ENCODE peak calls at places on chromosomes 13 and 19, in six cellular contexts. H is ovary, O is thyroid gland, P is A549, E is transverse colon, F is IMR-90. L is an unnamed sample.

GRCh38 chr19:2813235-2814160 is 6.2 kb upstream of the ZNF554 start:
- DNase-seq in E (no peak), O (no peak), H (no peak), F (no peak), P (no peak), L (no peak)

GRCh38 chr19:38142176-38143035 is 81.6 kb downstream of the DPF1 start:
- DNase-seq in O (peak; percentile 8), F (peak; percentile 28), H (peak; percentile 81), P (peak; percentile 98), E (peak; percentile 15), L (peak; percentile 29)

GRCh38 chr13:78177306-78177705 is 258.7 kb upstream of the EDNRB start:
- DNase-seq in O (no peak), H (no peak), F (no peak), E (no peak), P (no peak), L (no peak)

GRCh38 chr13:106354961-106355360 is 180.5 kb downstream of the EFNB2 start:
- DNase-seq in O (no peak), F (no peak), P (no peak), H (no peak), E (peak; percentile 48), L (no peak)

GRCh38 chr13:111131610-111132009 is 16.5 kb downstream of the ARHGEF7 start:
- DNase-seq in H (no peak), F (no peak), O (no peak), E (no peak), P (no peak), L (no peak)

GRCh38 chr19:3507371-3508120 is 1.4 kb downstream of the FZR1 start:
- DNase-seq in O (peak; percentile 44), E (peak; percentile 46), F (no peak), H (peak; percentile 59), P (no peak), L (peak; percentile 41)

GRCh38 chr13:75612354-75612753 is 23.8 kb upstream of the LMO7 start:
- DNase-seq in H (no peak), F (peak; percentile 43), P (no peak), O (no peak), E (no peak), L (no peak)

GRCh38 chr13:26727633-26728032 is 33.0 kb downstream of the GPR12 start:
- DNase-seq in F (no peak), H (no peak), P (no peak), O (no peak), E (no peak), L (no peak)

GRCh38 chr13:46598820-46599180 is 45.8 kb downstream of the LRCH1 start:
- DNase-seq in P (no peak), H (no peak), E (no peak), F (no peak), O (no peak), L (no peak)

GRCh38 chr19:55635856-55636440 is 4.9 kb upstream of the ZNF580 start:
- DNase-seq in H (no peak), F (no peak), P (no peak), E (no peak), O (no peak), L (no peak)

GRCh38 chr19:19423322-19423721 is 17.8 kb downstream of the GATAD2A start:
- DNase-seq in F (no peak), E (no peak), O (no peak), H (no peak), P (no peak), L (no peak)

GRCh38 chr19:8641908-8642547 is 11.6 kb downstream of the NFILZ start:
- DNase-seq in H (no peak), P (peak; percentile 38), O (no peak), F (peak; percentile 65), E (no peak), L (no peak)

GRCh38 chr19:20273951-20274578 is 107.1 kb downstream of the ZNF486 start:
- DNase-seq in F (no peak), E (no peak), O (peak; percentile 87), H (no peak), P (no peak), L (no peak)

GRCh38 chr13:31090096-31090495 is 71.6 kb downstream of the HSPH1 start:
- DNase-seq in O (no peak), P (no peak), H (no peak), E (no peak), F (no peak), L (no peak)

GRCh38 chr19:58355215-58355796 is 2.0 kb upstream of the A1BG start:
- DNase-seq in O (no peak), P (no peak), E (no peak), F (no peak), H (no peak), L (no peak)

GRCh38 chr19:24054044-24054935 is 32.7 kb upstream of the ZNF254 start:
- DNase-seq in H (no peak), E (no peak), O (no peak), F (peak; percentile 95), P (peak; percentile 13), L (no peak)

DNA sequence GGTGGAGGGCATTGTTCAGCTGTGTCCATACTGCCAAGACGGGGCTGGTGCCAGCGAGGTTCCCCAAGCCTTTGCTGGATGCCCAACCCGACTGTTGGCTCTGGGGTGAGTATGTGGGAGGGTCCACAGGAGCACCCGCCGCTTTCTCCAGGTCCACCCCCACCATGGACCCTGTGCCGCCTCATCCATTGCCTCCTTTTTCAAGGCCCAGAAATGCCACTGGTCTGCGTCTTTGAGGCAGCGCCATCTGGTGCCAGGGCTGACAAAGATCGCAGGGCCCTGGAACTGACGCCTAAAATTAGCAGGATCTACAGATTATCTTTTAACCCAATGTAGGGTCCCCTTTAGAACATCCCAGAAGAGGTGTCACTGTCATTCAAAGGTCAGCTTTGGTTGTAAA is 34.6 kb downstream of the NFIX start:
- DNase-seq in H (no peak), E (peak; percentile 64), P (no peak), F (no peak), O (no peak), L (peak; percentile 45)
- TF ChIP-seq CTCF in H (no peak), E (peak; percentile 55), P (peak; percentile 31), F (peak; percentile 29), O (peak; percentile 13), L (peak; percentile 29)

GRCh38 chr19:48745208-48745995 is 1.3 kb downstream of the IZUMO1 start:
- DNase-seq in P (peak; percentile 86), H (no peak), E (peak; percentile 47), F (peak; percentile 57), O (peak; percentile 56), L (peak; percentile 75)

GRCh38 chr19:48750351-48750750 is 2.1 kb downstream of the FUT1 start:
- DNase-seq in O (no peak), E (no peak), P (no peak), H (no peak), F (no peak), L (peak; percentile 47)

GRCh38 chr19:48746120-48746519 is 589 bp downstream of the IZUMO1 start:
- DNase-seq in E (no peak), P (no peak), F (no peak), O (no peak), H (no peak), L (no peak)

GRCh38 chr19:48749571-48750198 is 2.8 kb downstream of the FUT1 start:
- DNase-seq in E (no peak), O (no peak), F (no peak), H (no peak), P (no peak), L (no peak)

DNA sequence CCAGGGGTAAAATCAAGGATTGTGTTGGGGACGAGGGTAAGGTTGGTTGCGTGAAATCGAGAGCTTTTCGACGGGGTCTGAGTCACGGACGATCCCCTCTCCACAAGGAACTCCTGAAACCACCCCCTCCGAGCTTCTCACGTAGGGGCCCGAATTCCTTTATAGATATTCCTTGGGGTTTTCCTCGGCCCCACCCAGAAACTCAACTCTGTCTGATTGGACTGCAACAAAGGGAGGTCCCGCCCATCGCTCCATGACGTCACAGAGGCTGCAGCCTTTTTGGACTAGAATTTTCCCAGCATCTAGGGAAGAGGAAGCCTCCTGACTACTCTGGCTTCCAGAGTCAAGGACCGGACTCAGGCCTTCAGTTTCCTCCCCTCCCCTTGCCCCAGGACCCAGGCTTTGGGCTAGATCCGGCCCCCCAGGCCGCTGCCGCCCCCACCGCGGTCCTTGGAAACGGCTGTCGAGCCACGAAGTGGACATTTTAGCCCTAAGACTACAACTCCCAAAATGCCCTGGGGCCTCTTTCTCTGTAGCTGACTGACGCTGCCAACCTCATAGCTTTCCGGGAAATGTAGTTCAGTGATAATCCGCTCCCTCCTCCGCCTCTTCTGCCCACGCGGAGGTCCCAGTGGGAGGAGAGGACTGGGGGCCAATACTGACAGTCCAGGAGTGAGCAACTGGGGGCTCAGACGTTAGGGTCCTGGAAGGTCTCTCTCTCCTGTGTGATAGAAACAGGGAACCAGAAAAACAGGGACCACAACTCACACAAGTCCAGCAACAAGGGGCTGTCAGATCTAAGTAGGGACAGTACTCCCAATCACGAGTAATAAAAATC is at the start of gene IZUMO1:
- DNase-seq in F (peak; percentile 90), P (peak; percentile 99), E (peak; percentile 57), O (peak; percentile 78), H (peak; percentile 77), L (peak; percentile 90)
- TF ChIP-seq POLR2A in F (no peak), P (no peak), E (no peak), O (no peak), H (no peak), L (peak; percentile 29)

GRCh38 chr19:14715841-14716240 is 26.0 kb downstream of the ZNF333 start:
- DNase-seq in F (no peak), O (no peak), E (no peak), P (no peak), H (no peak), L (no peak)
- H3K9me3 ChIP-seq in F (peaks cover 68% of the 10 kb centered on the region), O (peaks cover 13% of the 10 kb centered on the region), E (peaks cover 49% of the 10 kb centered on the region), P (peaks cover 48% of the 10 kb centered on the region), H (peaks cover 64% of the 10 kb centered on the region), L (peaks cover 7% of the 10 kb centered on the region)

GRCh38 chr13:34720618-34721017 is 221.5 kb upstream of the NBEA start:
- DNase-seq in O (no peak), P (no peak), H (no peak), F (no peak), E (no peak), L (no peak)
- TF ChIP-seq CTCF in O (no peak), P (no peak), H (no peak), F (no peak), E (no peak), L (no peak)

GRCh38 chr19:49685845-49686332 is 3.5 kb upstream of the ADM5 start:
- DNase-seq in P (no peak), F (no peak), E (no peak), O (no peak), H (no peak), L (no peak)
- TF ChIP-seq POLR2A in P (no peak), F (no peak), E (no peak), O (no peak), H (no peak), L (no peak)

L was measured in body of pancreas.